ENCODE peak calls at places on chromosome 11, in seven cellular contexts. D, Q, T, A, F, Z and R are unnamed samples.

GRCh38 chr11:27716850-27717249 is 16.6 kb upstream of the BDNF start:
- DNase-seq in Q (no peak), A (no peak), T (no peak), F (no peak), Z (no peak), D (no peak), R (no peak)

GRCh38 chr11:8033312-8033715 is 46.2 kb downstream of the EIF3F start:
- DNase-seq in D (peak; percentile 82), F (no peak), Z (peak; percentile 82), A (peak; percentile 40), T (peak; percentile 91), Q (no peak), R (peak; percentile 73)

GRCh38 chr11:3832816-3833215 is 7.9 kb downstream of the RHOG start:
- DNase-seq in F (no peak), T (no peak), D (no peak), Z (no peak), A (no peak), Q (no peak), R (no peak)

GRCh38 chr11:73394416-73395296 is 18.5 kb downstream of the RELT start:
- DNase-seq in F (no peak), A (no peak), D (no peak), Q (no peak), T (no peak), Z (no peak), R (no peak)

GRCh38 chr11:75820636-75821035 is 5.6 kb downstream of the UVRAG start:
- DNase-seq in T (no peak), Q (no peak), D (no peak), A (no peak), Z (no peak), F (no peak), R (no peak)

GRCh38 chr11:83008581-83008923 is 63.1 kb downstream of the RAB30 start:
- DNase-seq in F (no peak), Z (no peak), Q (no peak), A (peak; percentile 54), T (no peak), D (no peak), R (no peak)

GRCh38 chr11:75072582-75072981 is 24.1 kb downstream of the OR2AT4 start:
- DNase-seq in T (no peak), A (peak; percentile 53), Q (no peak), D (no peak), Z (no peak), F (no peak), R (no peak)

GRCh38 chr11:61054927-61055562 is 47.2 kb upstream of the CD5 start:
- DNase-seq in D (no peak), A (no peak), Z (no peak), T (no peak), Q (no peak), F (no peak), R (no peak)

GRCh38 chr11:45110562-45110961 is 35.9 kb upstream of the PRDM11 start:
- DNase-seq in Q (no peak), D (peak; percentile 41), A (peak; percentile 72), Z (peak; percentile 74), F (no peak), T (peak; percentile 76), R (peak; percentile 35)

GRCh38 chr11:36500315-36500721 is 9.8 kb downstream of the TRAF6 start:
- DNase-seq in Z (no peak), A (no peak), Q (no peak), F (no peak), D (peak; percentile 25), T (no peak), R (no peak)

GRCh38 chr11:45468265-45468856 is 182.2 kb upstream of the SYT13 start:
- DNase-seq in A (no peak), F (no peak), Q (no peak), D (no peak), T (no peak), Z (peak; percentile 19), R (no peak)

GRCh38 chr11:67372993-67373915 is at the start of gene CLCF1:
- DNase-seq in D (no peak), Q (no peak), A (no peak), T (peak; percentile 90), Z (peak; percentile 89), F (no peak), R (peak; percentile 82)

GRCh38 chr11:70696076-70696475 is 297.7 kb downstream of the CTTN start:
- DNase-seq in A (no peak), Q (no peak), T (no peak), F (no peak), Z (no peak), D (no peak), R (no peak)

GRCh38 chr11:32188785-32189184 is 97.9 kb downstream of the RCN1 start:
- DNase-seq in Z (no peak), F (no peak), D (no peak), Q (no peak), T (no peak), A (no peak), R (no peak)

GRCh38 chr11:19714387-19715363 is 2.0 kb downstream of the NAV2 start:
- DNase-seq in A (no peak), T (peak; percentile 76), F (no peak), D (no peak), Q (no peak), Z (peak; percentile 14), R (no peak)

GRCh38 chr11:43367382-43368178 is 8.9 kb downstream of the TTC17 start:
- DNase-seq in T (no peak), Z (no peak), Q (no peak), A (no peak), D (no peak), F (peak; percentile 20), R (no peak)

GRCh38 chr11:120272303-120272702 is 32.4 kb downstream of the POU2F3 start:
- DNase-seq in A (no peak), F (no peak), D (no peak), T (no peak), Q (no peak), Z (no peak), R (no peak)

GRCh38 chr11:12539570-12539969 is 134.7 kb upstream of the TEAD1 start:
- DNase-seq in Z (no peak), A (no peak), T (no peak), Q (no peak), F (no peak), D (no peak), R (no peak)

GRCh38 chr11:1893581-1894359 is 2.1 kb upstream of the PRR33 start:
- DNase-seq in D (no peak), Q (no peak), T (no peak), A (no peak), Z (no peak), F (no peak), R (no peak)

GRCh38 chr11:73227571-73228211 is 9.6 kb downstream of the P2RY2 start:
- DNase-seq in F (no peak), Q (no peak), D (no peak), A (no peak), T (peak; percentile 22), Z (peak; percentile 44), R (no peak)

GRCh38 chr11:72932132-72932570 is 117.9 kb downstream of the ATG16L2 start:
- DNase-seq in D (no peak), Z (no peak), T (no peak), Q (no peak), A (no peak), F (no peak), R (no peak)

GRCh38 chr11:57529012-57529411 is 1.5 kb downstream of the TIMM10 start:
- DNase-seq in Q (no peak), D (no peak), A (no peak), Z (no peak), F (no peak), T (no peak), R (no peak)

GRCh38 chr11:57523419-57523818 is 7.1 kb downstream of the TIMM10 start:
- DNase-seq in Q (no peak), A (no peak), D (no peak), T (no peak), Z (no peak), F (no peak), R (no peak)

GRCh38 chr11:57530215-57530595 is 349 bp downstream of the TIMM10 start:
- DNase-seq in Q (no peak), F (no peak), T (no peak), A (no peak), D (no peak), Z (no peak), R (no peak)

GRCh38 chr11:57530596-57531507 is at the start of gene TIMM10:
- DNase-seq in Z (peak; percentile 87), Q (peak; percentile 98), D (peak; percentile 84), F (peak; percentile 95), T (peak; percentile 88), A (peak; percentile 99), R (peak; percentile 81)

GRCh38 chr11:57527056-57527631 is 3.4 kb downstream of the TIMM10 start:
- DNase-seq in Q (no peak), Z (peak; percentile 50), D (no peak), T (peak; percentile 52), F (no peak), A (peak; percentile 64), R (no peak)
- TF ChIP-seq TAF1 in Q (no peak), Z (no peak), D (no peak), T (no peak), F (no peak), A (no peak), R (no peak)

DNA sequence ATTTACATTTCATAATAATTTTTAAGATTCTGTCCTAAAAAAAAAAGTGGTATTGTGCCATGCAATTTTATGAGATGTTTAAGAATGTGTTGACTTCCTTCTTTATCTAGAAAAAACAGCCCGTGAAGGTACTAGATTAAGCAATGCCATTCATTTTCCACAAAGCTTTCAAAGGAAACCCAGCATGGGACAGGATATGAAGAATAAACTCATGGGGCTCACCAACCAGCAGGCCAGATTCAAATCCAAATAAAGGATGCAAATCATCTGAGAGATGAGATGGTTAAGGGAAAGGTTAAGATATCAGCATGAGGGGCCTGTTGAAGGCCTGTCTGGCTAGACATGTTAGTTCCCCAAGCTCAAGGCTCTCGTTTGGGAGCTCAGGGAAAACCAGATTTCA is 199.1 kb downstream of the SWAP70 start:
- DNase-seq in T (no peak), A (no peak), Z (no peak), D (no peak), F (no peak), Q (no peak), R (no peak)
- TF ChIP-seq TAF1 in T (no peak), A (no peak), Z (no peak), D (no peak), F (no peak), Q (no peak), R (no peak)

GRCh38 chr11:125304876-125305275 is 140.3 kb downstream of the PKNOX2 start:
- DNase-seq in Q (no peak), F (no peak), T (no peak), A (no peak), Z (no peak), D (no peak), R (no peak)
- TF ChIP-seq TAF1 in Q (no peak), F (no peak), T (no peak), A (no peak), Z (no peak), D (no peak), R (no peak)

GRCh38 chr11:115524572-115524971 is 20.4 kb upstream of the CADM1 start:
- DNase-seq in T (no peak), A (no peak), Z (no peak), F (no peak), Q (no peak), D (no peak), R (no peak)

GRCh38 chr11:115522302-115522701 is 18.1 kb upstream of the CADM1 start:
- DNase-seq in T (no peak), F (peak; percentile 27), Q (no peak), A (no peak), Z (no peak), D (no peak), R (no peak)

GRCh38 chr11:115523727-115524399 is 19.6 kb upstream of the CADM1 start:
- DNase-seq in T (no peak), A (peak; percentile 54), Z (no peak), F (no peak), D (no peak), Q (no peak), R (no peak)

GRCh38 chr11:115518983-115519382 is 14.8 kb upstream of the CADM1 start:
- DNase-seq in Z (no peak), F (no peak), Q (no peak), A (peak; percentile 57), T (no peak), D (no peak), R (no peak)

GRCh38 chr11:115521874-115522273 is 17.7 kb upstream of the CADM1 start:
- DNase-seq in Q (no peak), F (no peak), T (no peak), D (no peak), A (no peak), Z (no peak), R (no peak)
- TF ChIP-seq TAF1 in Q (no peak), F (no peak), T (no peak), D (no peak), A (no peak), Z (no peak), R (no peak)